ENCODE peak calls at places on chromosome 12, in six cellular contexts. M is cardiac muscle cell; X is A549; W is SK-N-SH; Q is fibroblast of pulmonary artery; G is stimulated activated CD8-positive, alpha-beta memory T cell treated with anti-CD3 and anti-CD28 coated beads, Interleukin-4, amount 100 ng/mL, for 4 hours. R is an unnamed sample.

GRCh38 chr12:64656429-64656828 is 46.1 kb downstream of the RASSF3 start:
- DNase-seq in G (no peak), Q (no peak), X (no peak), W (no peak), M (no peak), R (no peak)

GRCh38 chr12:9039397-9039977 is 50.1 kb downstream of the KLRG1 start:
- DNase-seq in X (peak; percentile 78), M (peak; percentile 60), W (peak; percentile 69), G (no peak), Q (peak; percentile 61), R (peak; percentile 31)

GRCh38 chr12:106297075-106297474 is 5.5 kb upstream of the TCP11L2 start:
- DNase-seq in Q (no peak), X (no peak), W (no peak), M (no peak), G (no peak), R (no peak)

GRCh38 chr12:51391047-51391837 is at the start of gene GALNT6:
- DNase-seq in X (peak; percentile 51), Q (no peak), G (peak; percentile 29), W (peak; percentile 76), M (peak; percentile 50), R (no peak)

GRCh38 chr12:113310489-113310888 is 24.4 kb downstream of the SLC8B1 start:
- DNase-seq in M (no peak), G (no peak), W (no peak), Q (peak; percentile 44), X (no peak), R (no peak)

GRCh38 chr12:42759622-42760273 is 170.2 kb upstream of the PRICKLE1 start:
- DNase-seq in X (no peak), G (no peak), Q (peak; percentile 84), W (no peak), M (no peak), R (peak; percentile 83)

GRCh38 chr12:96985515-96986362 is 78.7 kb downstream of the NEDD1 start:
- DNase-seq in G (no peak), X (peak; percentile 19), W (no peak), M (peak; percentile 43), Q (no peak), R (peak; percentile 39)

GRCh38 chr12:118064608-118065007 is 3.6 kb upstream of the WSB2 start:
- DNase-seq in X (no peak), G (no peak), W (peak; percentile 52), M (no peak), Q (no peak), R (no peak)

GRCh38 chr12:5498081-5498480 is 66.2 kb downstream of the NTF3 start:
- DNase-seq in M (no peak), X (no peak), Q (no peak), W (no peak), G (no peak), R (no peak)

GRCh38 chr12:8817856-8818255 is 4.6 kb upstream of the A2ML1 start:
- DNase-seq in M (no peak), W (no peak), G (no peak), X (no peak), Q (no peak), R (no peak)

GRCh38 chr12:39071611-39072010 is 166.2 kb upstream of the CPNE8 start:
- DNase-seq in M (no peak), G (no peak), X (no peak), Q (no peak), W (no peak), R (no peak)

GRCh38 chr12:57735952-57736742 is 2.4 kb downstream of the AGAP2 start:
- DNase-seq in M (peak; percentile 44), W (peak; percentile 87), G (no peak), Q (peak; percentile 29), X (no peak), R (no peak)

GRCh38 chr12:9798008-9798619 is 29.2 kb upstream of the KLRF1 start:
- DNase-seq in G (peak; percentile 22), M (peak; percentile 76), Q (peak; percentile 77), X (peak; percentile 13), W (no peak), R (peak; percentile 66)

GRCh38 chr12:81274619-81275018 is 196.7 kb downstream of the ACSS3 start:
- DNase-seq in W (no peak), X (no peak), M (no peak), G (no peak), Q (peak; percentile 1), R (no peak)

GRCh38 chr12:128940974-128941373 is 87.7 kb downstream of the GLT1D1 start:
- DNase-seq in G (no peak), W (no peak), M (no peak), Q (no peak), X (no peak), R (no peak)

GRCh38 chr12:113463746-113464743 is 7.6 kb downstream of the LHX5 start:
- DNase-seq in X (no peak), G (no peak), W (peak; percentile 41), M (peak; percentile 23), Q (no peak), R (no peak)

GRCh38 chr12:12505544-12506501 is 56.8 kb downstream of the DUSP16 start:
- DNase-seq in M (no peak), X (no peak), Q (peak; percentile 47), W (peak; percentile 77), G (no peak), R (no peak)

GRCh38 chr12:79886917-79887519 is 47.9 kb downstream of the PPP1R12A start:
- DNase-seq in Q (peak; percentile 78), X (no peak), W (peak; percentile 6), G (no peak), M (no peak), R (no peak)

GRCh38 chr12:8890313-8891084 is 23.8 kb upstream of the PHC1 start:
- DNase-seq in G (peak; percentile 29), W (peak; percentile 76), X (peak; percentile 66), Q (peak; percentile 66), M (peak; percentile 71), R (peak; percentile 74)

GRCh38 chr12:3054993-3055711 is 22.0 kb upstream of the TSPAN9 start:
- DNase-seq in M (no peak), W (no peak), Q (peak; percentile 29), G (no peak), X (no peak), R (peak; percentile 47)

GRCh38 chr12:47992776-47993175 is 11.5 kb downstream of the COL2A1 start:
- DNase-seq in W (no peak), Q (no peak), G (no peak), X (no peak), M (no peak), R (no peak)

GRCh38 chr12:131249291-131250027 is 295.8 kb downstream of the ADGRD1 start:
- DNase-seq in G (no peak), M (no peak), W (no peak), X (no peak), Q (no peak), R (peak; percentile 61)